ENCODE peak calls at places on chromosomes 2 and 18, in eight cellular contexts. V, J, I, X, T, L, R and O are unnamed samples.

GRCh38 chr2:15145919-15146318 is 415.2 kb downstream of the NBAS start:
- ATAC-seq in V (peak; percentile 29), J (no peak), I (no peak), X (no peak), T (no peak), L (no peak), R (no peak), O (no peak)

GRCh38 chr2:150020937-150021673 is 433.5 kb upstream of the MMADHC start:
- ATAC-seq in V (no peak), J (no peak), I (no peak), X (no peak), T (no peak), L (no peak), R (no peak), O (no peak)

GRCh38 chr2:60312618-60313017 is 240.8 kb downstream of the BCL11A start:
- ATAC-seq in V (peak; percentile 42), J (no peak), I (no peak), X (peak; percentile 81), T (no peak), L (peak; percentile 52), R (no peak), O (no peak)

GRCh38 chr2:44295113-44295512 is 19.8 kb downstream of the SLC3A1 start:
- ATAC-seq in V (no peak), J (no peak), I (no peak), X (no peak), T (peak; percentile 14), L (no peak), R (no peak), O (no peak)

GRCh38 chr2:108965540-108966299 is 23.3 kb downstream of the EDAR start:
- ATAC-seq in V (peak; percentile 48), J (no peak), I (no peak), X (no peak), T (no peak), L (no peak), R (no peak), O (no peak)

GRCh38 chr18:50527636-50528307 is 32.1 kb upstream of the MAPK4 start:
- ATAC-seq in V (no peak), J (no peak), I (no peak), X (no peak), T (peak; percentile 99), L (no peak), R (no peak), O (no peak)

GRCh38 chr2:105765415-105766299 is 20.9 kb downstream of the NCK2 start:
- ATAC-seq in V (peak; percentile 58), J (no peak), I (no peak), X (no peak), T (peak; percentile 76), L (no peak), R (no peak), O (no peak)

GRCh38 chr2:200962821-200963128 is 685 bp downstream of the ORC2 start:
- ATAC-seq in V (peak; percentile 21), J (peak; percentile 61), I (peak; percentile 31), X (peak; percentile 16), T (peak; percentile 25), L (peak; percentile 31), R (peak; percentile 60), O (no peak)

GRCh38 chr2:36408198-36408703 is 52.7 kb downstream of the CRIM1 start:
- ATAC-seq in V (no peak), J (peak; percentile 13), I (peak; percentile 74), X (no peak), T (peak; percentile 60), L (no peak), R (peak; percentile 63), O (peak; percentile 61)

GRCh38 chr2:47219970-47220369 is 64.9 kb upstream of the STPG4 start:
- ATAC-seq in V (no peak), J (no peak), I (no peak), X (no peak), T (no peak), L (no peak), R (no peak), O (no peak)

GRCh38 chr2:1837022-1837421 is 92.7 kb upstream of the PXDN start:
- ATAC-seq in V (no peak), J (peak; percentile 30), I (peak; percentile 64), X (no peak), T (no peak), L (no peak), R (peak; percentile 67), O (no peak)

GRCh38 chr2:60818272-60818671 is 62.2 kb downstream of the PAPOLG start:
- ATAC-seq in V (peak; percentile 54), J (no peak), I (no peak), X (no peak), T (peak; percentile 29), L (peak; percentile 72), R (no peak), O (no peak)